ENCODE peak calls at places on chromosome 10, in seven cellular contexts. A is GM12891, Z is GM12878, Y is SK-N-SH, I is H1, R is K562, H is HepG2. C is an unnamed sample.

GRCh38 chr10:113616244-113617074 is 47.4 kb downstream of the NRAP start:
- DNase-seq in A (no peak), Y (peak; percentile 21), R (peak; percentile 23), Z (no peak), H (peak; percentile 6), I (no peak), C (no peak)

GRCh38 chr10:22086730-22087364 is 83.3 kb upstream of the DNAJC1 start:
- DNase-seq in H (peak; percentile 33), Z (no peak), A (no peak), R (peak; percentile 82), I (no peak), Y (peak; percentile 15), C (no peak)

GRCh38 chr10:71810048-71810750 is 36.9 kb upstream of the VSIR start:
- DNase-seq in Y (no peak), I (no peak), A (no peak), R (no peak), Z (no peak), H (no peak), C (no peak)

GRCh38 chr10:31318382-31318853 is 598 bp upstream of the ZEB1 start:
- DNase-seq in R (peak; percentile 69), A (peak; percentile 59), Y (peak; percentile 77), Z (peak; percentile 79), H (peak; percentile 12), I (no peak), C (peak; percentile 61)

GRCh38 chr10:48439031-48439430 is 132.6 kb downstream of the MAPK8 start:
- DNase-seq in H (no peak), A (no peak), Z (no peak), R (no peak), I (no peak), Y (no peak), C (no peak)

GRCh38 chr10:74825371-74826141 is 844 bp upstream of the KAT6B start:
- DNase-seq in A (no peak), Y (peak; percentile 88), H (no peak), I (no peak), R (peak; percentile 56), Z (no peak), C (no peak)

GRCh38 chr10:12042409-12042796 is 206 bp downstream of the UPF2 start:
- DNase-seq in R (peak; percentile 54), A (peak; percentile 30), Y (no peak), H (no peak), I (no peak), Z (no peak), C (no peak)

GRCh38 chr10:14758994-14759664 is 15.6 kb downstream of the FAM107B start:
- DNase-seq in Y (peak; percentile 27), H (no peak), A (no peak), I (no peak), R (no peak), Z (no peak), C (no peak)

DNA sequence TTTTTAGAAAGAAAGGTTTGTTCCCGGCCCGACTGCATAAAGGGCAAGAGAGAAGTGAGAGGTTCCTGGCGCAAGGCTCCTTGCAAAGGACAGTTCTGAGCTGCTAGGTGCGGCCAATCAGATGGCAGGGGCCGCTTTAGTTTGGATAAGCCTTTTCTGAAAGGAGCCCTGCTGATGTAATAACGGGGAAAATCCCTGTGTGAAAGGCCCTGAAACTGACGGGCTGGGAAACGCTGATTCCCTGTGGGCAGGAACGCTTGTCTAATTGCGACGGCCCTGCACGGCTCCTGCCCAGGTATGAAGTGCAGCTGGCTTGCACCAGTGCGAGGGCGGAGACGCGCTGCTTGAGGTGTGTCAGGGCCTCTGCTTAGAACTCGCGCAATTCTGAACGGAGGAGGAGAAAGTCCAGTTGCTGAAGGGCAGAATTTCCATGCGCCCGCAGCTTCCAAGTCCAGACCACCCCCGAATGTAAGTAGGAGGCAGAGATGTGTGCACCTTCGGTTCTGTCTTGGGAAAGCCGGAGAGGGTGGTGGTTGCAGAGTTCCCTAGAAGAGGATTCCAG is 30.5 kb downstream of the TACC2 start:
- DNase-seq in A (no peak), H (no peak), R (no peak), Y (no peak), Z (no peak), I (no peak), C (no peak)
- TF ChIP-seq POLR2AphosphoS5 in A (no peak), H (no peak), R (no peak), Y (no peak), Z (no peak), I (no peak), C (no peak)

GRCh38 chr10:97640868-97641811 is 669 bp downstream of the PI4K2A start:
- DNase-seq in R (peak; percentile 39), A (peak; percentile 35), Y (peak; percentile 73), H (no peak), Z (no peak), I (no peak), C (peak; percentile 37)
- TF ChIP-seq TAF1 in R (no peak), A (no peak), Y (peak; percentile 9), H (peak; percentile 1), Z (no peak), I (peak; percentile 8), C (no peak)

GRCh38 chr10:118629211-118629610 is 33.8 kb upstream of the PRLHR start:
- DNase-seq in H (no peak), Z (no peak), A (no peak), Y (no peak), R (no peak), I (no peak), C (no peak)
- TF ChIP-seq POLR2AphosphoS5 in H (no peak), Z (no peak), A (no peak), Y (no peak), R (no peak), I (no peak), C (no peak)

GRCh38 chr10:1546431-1547110 is 190.8 kb downstream of the ADARB2 start:
- DNase-seq in I (no peak), R (no peak), Y (no peak), A (no peak), Z (no peak), H (no peak), C (no peak)
- TF ChIP-seq TAF1 in I (no peak), R (no peak), Y (no peak), A (no peak), Z (no peak), H (no peak), C (no peak)

DNA sequence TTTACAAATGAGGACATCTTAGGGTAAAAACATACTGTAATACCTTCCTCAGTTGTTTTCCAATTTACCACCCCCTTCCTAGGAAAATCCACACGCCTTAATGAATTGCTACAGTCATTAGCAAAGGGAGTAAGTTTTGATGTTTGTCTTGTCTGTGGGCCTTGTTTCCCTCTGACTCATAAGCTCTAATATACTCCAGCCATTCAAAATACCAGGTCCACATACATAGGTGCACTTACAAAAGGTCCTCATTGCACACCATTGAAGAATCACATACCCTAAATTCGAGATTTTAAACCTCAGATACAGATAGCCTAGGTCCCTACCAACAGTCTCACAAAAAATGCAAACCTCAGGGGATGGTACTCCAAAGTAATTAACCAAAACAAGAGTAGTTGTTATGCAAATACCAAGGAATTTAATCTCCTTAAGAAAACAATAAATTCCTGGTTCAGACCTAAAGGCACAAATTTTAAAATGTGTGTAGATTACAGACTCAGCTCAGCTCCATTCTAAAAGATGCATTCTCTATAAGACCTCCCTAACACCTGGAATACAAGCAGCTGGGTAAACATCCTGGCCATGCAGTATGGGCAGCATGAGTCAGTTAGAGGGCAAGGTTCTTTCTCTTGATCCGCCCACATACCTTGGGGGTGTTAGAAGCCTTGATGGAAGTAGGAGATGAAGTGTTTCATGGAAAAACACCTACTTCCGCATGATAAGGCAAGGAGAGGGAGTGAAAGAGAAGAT is 3.0 kb upstream of the LIPK start:
- DNase-seq in A (no peak), Y (no peak), H (peak; percentile 72), R (peak; percentile 1), I (peak; percentile 66), Z (no peak), C (no peak)
- TF ChIP-seq POLR2AphosphoS5 in A (no peak), Y (no peak), H (no peak), R (no peak), I (peak; percentile 91), Z (no peak), C (no peak)

GRCh38 chr10:132666733-132667612 is 119.0 kb downstream of the NKX6-2 start:
- DNase-seq in H (no peak), Y (peak; percentile 87), A (no peak), R (no peak), I (no peak), Z (no peak), C (no peak)
- TF ChIP-seq TAF1 in H (no peak), Y (no peak), A (no peak), R (no peak), I (no peak), Z (no peak), C (no peak)

GRCh38 chr10:92595505-92595904 is 2.6 kb downstream of the KIF11 start:
- DNase-seq in H (no peak), I (no peak), R (no peak), Y (no peak), Z (no peak), A (no peak), C (no peak)

GRCh38 chr10:92593553-92594046 is 670 bp downstream of the KIF11 start:
- DNase-seq in Z (no peak), I (no peak), Y (no peak), R (no peak), A (no peak), H (no peak), C (no peak)

GRCh38 chr10:92591550-92592140 is 1.3 kb upstream of the KIF11 start:
- DNase-seq in A (peak; percentile 69), Z (peak; percentile 75), R (peak; percentile 91), Y (peak; percentile 87), H (peak; percentile 74), I (peak; percentile 78), C (peak; percentile 67)

GRCh38 chr10:92592761-92593552 is at the start of gene KIF11:
- DNase-seq in R (peak; percentile 97), Z (peak; percentile 88), Y (peak; percentile 95), A (peak; percentile 69), H (peak; percentile 95), I (peak; percentile 80), C (peak; percentile 69)

DNA sequence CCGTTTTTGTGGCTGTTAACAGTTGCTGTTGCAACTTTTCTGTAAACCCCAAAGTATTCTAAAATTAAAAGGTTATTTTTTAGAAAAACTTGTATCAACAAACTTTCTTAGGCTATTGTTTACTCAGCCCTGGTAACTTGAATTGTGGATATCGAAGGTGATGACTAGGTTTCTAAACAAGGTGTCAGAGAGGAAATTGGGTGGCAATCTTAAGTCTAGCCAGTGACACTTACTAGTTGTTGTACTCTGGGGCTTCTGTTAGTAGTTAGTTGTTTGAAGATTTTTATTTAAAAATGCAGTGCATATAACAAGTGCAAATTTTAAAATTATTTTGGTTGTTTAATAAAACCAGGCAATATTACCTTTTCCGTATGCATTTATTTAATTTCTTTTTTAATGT is 1.3 kb downstream of the KIF11 start:
- DNase-seq in H (no peak), Y (no peak), R (no peak), A (no peak), Z (no peak), I (no peak), C (no peak)
- TF ChIP-seq POLR2AphosphoS5 in H (no peak), Y (no peak), R (no peak), A (no peak), Z (no peak), I (no peak), C (no peak)

GRCh38 chr10:123327450-123327849 is 173.2 kb downstream of the BUB3 start:
- DNase-seq in Z (peak; percentile 69), H (no peak), Y (no peak), I (no peak), R (no peak), A (no peak), C (no peak)
- TF ChIP-seq TAF1 in Z (no peak), H (no peak), Y (no peak), I (no peak), R (no peak), A (no peak), C (no peak)

GRCh38 chr10:68112837-68113236 is 3.5 kb downstream of the MYPN start:
- DNase-seq in H (no peak), Y (no peak), Z (no peak), I (no peak), A (no peak), R (no peak), C (no peak)
- TF ChIP-seq POLR2AphosphoS5 in H (no peak), Y (no peak), Z (no peak), I (no peak), A (no peak), R (no peak), C (no peak)

C was measured in GM12892.